ENCODE peak calls at places on chromosomes 13 and 19, in ten cellular contexts. O is small intestine; M is transverse colon; T is PC-3; Q is adrenal gland; A is CD4-positive, CD25-positive, alpha-beta regulatory T cell; I is left ventricle myocardium inferior; W is tibial artery; B is upper lobe of right lung; E is prostate gland. S is an unnamed sample. For H3K4me1, the result is how much of the 10 kb centered on the place peaks cover.

GRCh38 chr19:16369664-16370576 is 45.3 kb downstream of the KLF2 start:
- DNase-seq in O (no peak), M (no peak), T (no peak), Q (no peak), A (peak), I (no peak), W (no peak), B (peak), E (no peak), S (no peak)

GRCh38 chr13:21913010-21913409 is 242.1 kb downstream of the FGF9 start:
- DNase-seq in O (peak), M (no peak), T (no peak), Q (no peak), A (no peak), I (no peak), W (no peak), B (no peak), E (no peak), S (peak)

GRCh38 chr19:16899566-16900075 is 10.8 kb downstream of the F2RL3 start:
- DNase-seq in O (peak), M (peak), T (peak), Q (no peak), A (peak), I (no peak), W (no peak), B (no peak), E (no peak), S (peak)

GRCh38 chr13:111022886-111023285 is 92.2 kb upstream of the ARHGEF7 start:
- DNase-seq in O (no peak), M (no peak), T (peak), Q (no peak), A (no peak), I (no peak), W (no peak), B (no peak), E (no peak), S (no peak)

GRCh38 chr13:34943675-34944634 is 1.9 kb downstream of the NBEA start:
- DNase-seq in O (no peak), M (no peak), T (peak), Q (no peak), A (peak), I (no peak), W (no peak), B (no peak), E (no peak), S (no peak)

GRCh38 chr19:19540707-19541515 is 2.8 kb downstream of the CILP2 start:
- DNase-seq in O (peak), M (peak), T (peak), Q (no peak), A (peak), I (no peak), W (no peak), B (peak), E (no peak), S (no peak)

GRCh38 chr13:28370448-28370847 is 124.5 kb downstream of the FLT1 start:
- DNase-seq in O (no peak), M (no peak), T (no peak), Q (no peak), A (no peak), I (no peak), W (no peak), B (no peak), E (no peak), S (no peak)

GRCh38 chr19:52464798-52465470 is 11.6 kb downstream of the ZNF578 start:
- DNase-seq in O (no peak), M (no peak), T (no peak), Q (no peak), A (no peak), I (no peak), W (no peak), B (no peak), E (no peak), S (peak)

GRCh38 chr13:109383683-109384082 is 402.7 kb downstream of the IRS2 start:
- DNase-seq in O (no peak), M (no peak), T (peak), Q (no peak), A (no peak), I (no peak), W (no peak), B (no peak), E (no peak), S (no peak)

GRCh38 chr19:30785728-30786127 is 413.5 kb downstream of the ZNF536 start:
- DNase-seq in O (no peak), M (no peak), T (no peak), Q (no peak), A (no peak), I (no peak), W (no peak), B (no peak), E (no peak), S (peak)

GRCh38 chr19:41872775-41873647 is 4.1 kb upstream of the CD79A start:
- DNase-seq in O (peak), M (peak), T (peak), Q (peak), A (peak), I (peak), W (no peak), B (peak), E (peak), S (peak)

GRCh38 chr19:44808463-44809371 is at the start of gene BCAM:
- DNase-seq in O (no peak), M (peak), T (peak), Q (peak), A (no peak), I (peak), W (peak), B (peak), E (peak), S (peak)

GRCh38 chr13:45040626-45041025 is 51.3 kb downstream of the GPALPP1 start:
- DNase-seq in O (no peak), M (no peak), T (peak), Q (no peak), A (peak), I (no peak), W (no peak), B (no peak), E (no peak), S (no peak)

DNA sequence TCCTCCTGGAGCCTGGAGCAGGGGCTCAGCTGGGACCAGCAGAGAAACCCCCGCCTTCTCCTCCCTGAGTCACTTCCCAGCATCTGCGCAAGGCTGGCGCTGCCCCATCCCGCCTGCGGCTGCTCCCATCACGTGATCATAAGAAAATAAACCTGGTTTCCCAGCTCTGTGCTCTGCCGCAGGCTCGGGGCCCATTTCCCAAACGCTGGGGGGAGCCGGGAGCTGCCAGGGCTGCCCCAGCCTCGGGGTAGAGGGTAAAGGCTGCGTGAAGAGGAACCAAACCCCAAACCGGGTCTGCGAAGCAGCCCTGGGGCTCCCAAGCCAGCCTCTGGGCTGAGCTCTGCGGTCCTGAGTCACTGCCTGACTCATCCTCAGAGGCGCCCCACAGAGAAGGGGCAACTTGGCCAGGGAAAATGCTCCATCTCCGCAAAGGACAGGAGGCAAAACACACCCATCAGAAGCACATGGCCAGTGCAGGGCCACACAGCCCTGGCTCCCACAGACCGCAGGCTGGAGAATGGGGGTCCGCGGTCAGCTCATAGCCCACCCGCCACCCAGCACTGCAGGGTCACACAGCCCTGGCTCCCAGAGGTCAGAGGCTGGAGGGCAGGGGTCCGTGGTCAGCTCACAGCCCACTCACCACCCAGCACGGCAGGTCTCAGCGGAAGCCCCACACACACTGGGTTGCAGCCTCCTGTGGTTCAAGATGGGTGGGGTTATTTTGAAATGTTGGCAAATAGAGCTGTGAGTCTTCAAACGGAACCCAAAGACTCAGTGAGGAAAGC is 67.1 kb downstream of the RASA3 start:
- DNase-seq in O (peak), M (peak), T (peak), Q (peak), A (peak), I (peak), W (peak), B (peak), E (peak), S (peak)
- H3K4me3 ChIP-seq in O (no peak), M (peak), T (peak), Q (no peak), A (peak), I (peak), W (peak), B (peak), E (peak), S (peak)

GRCh38 chr19:46978470-46978869 is 41.2 kb upstream of the NPAS1 start:
- DNase-seq in O (no peak), M (no peak), T (no peak), Q (no peak), A (no peak), I (no peak), W (no peak), B (no peak), E (no peak), S (no peak)
- H3K4me1 ChIP-seq in O (under half), M (under half), T (under half), Q (under half), A (under half), I (half or more), W (half or more), B (half or more), E (under half), S (under half)

DNA sequence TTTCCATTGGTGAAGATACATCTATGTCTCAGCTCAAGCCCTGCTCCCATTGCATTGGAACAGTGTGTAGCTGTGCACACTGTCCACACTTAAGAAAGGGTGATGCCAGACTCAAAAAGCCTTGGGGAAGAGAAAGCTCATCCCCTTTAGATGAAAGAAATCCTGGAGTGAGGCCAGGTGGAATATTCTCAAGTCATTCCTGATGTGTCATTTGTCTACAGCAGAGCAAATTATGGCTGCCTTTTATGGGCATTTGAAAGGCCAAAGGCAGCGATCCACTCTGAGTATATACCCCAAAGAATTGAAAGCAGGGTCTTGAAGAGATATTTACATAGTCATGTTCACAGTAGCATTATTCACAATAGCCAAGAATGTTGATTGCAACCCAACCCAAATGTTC is 214.7 kb downstream of the KCNRG start:
- DNase-seq in O (no peak), M (no peak), T (no peak), Q (no peak), A (no peak), I (no peak), W (no peak), B (no peak), E (no peak), S (no peak)
- H3K27ac ChIP-seq in O (no peak), M (no peak), T (no peak), Q (no peak), A (no peak), I (no peak), W (no peak), B (peak), E (no peak), S (no peak)

DNA sequence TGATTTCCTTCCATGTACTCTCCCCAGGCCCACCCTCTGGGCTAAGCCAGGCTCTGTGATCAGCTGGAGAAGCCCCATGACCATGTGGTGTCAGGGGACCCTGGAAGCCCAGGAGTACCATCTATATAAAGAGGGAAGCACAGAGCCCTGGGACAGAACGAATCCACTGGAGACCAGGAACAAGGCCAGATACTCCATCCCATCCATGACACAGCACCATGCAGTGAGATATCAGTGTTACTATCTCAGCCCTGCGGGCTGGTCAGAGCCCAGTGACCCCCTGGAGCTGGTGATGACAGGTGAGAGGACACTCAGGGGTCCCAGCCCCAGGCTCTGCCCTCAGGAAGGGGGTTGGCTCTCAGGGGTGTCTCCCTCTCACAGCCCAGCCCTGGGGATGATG is 27.5 kb upstream of the KIR3DL3 start:
- DNase-seq in O (no peak), M (no peak), T (no peak), Q (no peak), A (no peak), I (no peak), W (no peak), B (no peak), E (no peak), S (no peak)
- H3K4me3 ChIP-seq in O (no peak), M (no peak), T (no peak), Q (no peak), A (no peak), I (no peak), W (no peak), B (no peak), E (no peak), S (no peak)

GRCh38 chr19:13979686-13980085 is 26.4 kb downstream of the RFX1 start:
- DNase-seq in O (no peak), M (no peak), T (no peak), Q (no peak), A (no peak), I (no peak), W (no peak), B (no peak), E (no peak), S (no peak)

GRCh38 chr19:13977803-13978202 is 25.5 kb downstream of the DCAF15 start:
- DNase-seq in O (no peak), M (no peak), T (no peak), Q (no peak), A (no peak), I (no peak), W (no peak), B (no peak), E (no peak), S (no peak)

GRCh38 chr19:13978721-13979191 is 26.4 kb downstream of the DCAF15 start:
- DNase-seq in O (no peak), M (no peak), T (no peak), Q (no peak), A (no peak), I (no peak), W (no peak), B (no peak), E (no peak), S (no peak)

GRCh38 chr19:13979224-13979623 is 26.9 kb downstream of the RFX1 start:
- DNase-seq in O (no peak), M (no peak), T (no peak), Q (no peak), A (no peak), I (no peak), W (no peak), B (no peak), E (no peak), S (no peak)

GRCh38 chr19:13978306-13978705 is 26.0 kb downstream of the DCAF15 start:
- DNase-seq in O (peak), M (peak), T (no peak), Q (peak), A (no peak), I (peak), W (peak), B (peak), E (peak), S (peak)
- H3K4me1 ChIP-seq in O (under half), M (under half), T (under half), Q (under half), A (under half), I (under half), W (under half), B (under half), E (under half), S (under half)

GRCh38 chr13:100646871-100647270 is 27.7 kb downstream of the TMTC4 start:
- DNase-seq in O (no peak), M (no peak), T (no peak), Q (no peak), A (no peak), I (no peak), W (no peak), B (no peak), E (no peak), S (no peak)
- H3K27ac ChIP-seq in O (no peak), M (no peak), T (no peak), Q (no peak), A (no peak), I (no peak), W (no peak), B (no peak), E (no peak), S (no peak)

S was measured in SJCRH30.